ENCODE peak calls at places on chromosomes 1 and 21, in five cellular contexts. One of them, this sample, is unnamed.

GRCh38 chr1:125119024-125119441 is 3934.3 kb downstream of the SRGAP2C start:
- DNase-seq in adrenal gland: no peak
- DNase-seq in dorsolateral prefrontal cortex: no peak
- DNase-seq in stomach: no peak
- DNase-seq in right atrium auricular region: no peak
- DNase-seq in this sample: no peak

GRCh38 chr21:44613386-44614155 is 1.7 kb downstream of the KRTAP10-8 start:
- DNase-seq in adrenal gland: no peak
- DNase-seq in dorsolateral prefrontal cortex: no peak
- DNase-seq in stomach: no peak
- DNase-seq in right atrium auricular region: peak; percentile 21
- DNase-seq in this sample: no peak

GRCh38 chr1:154961207-154961496 is 430 bp downstream of the PYGO2 start:
- DNase-seq in adrenal gland: no peak
- DNase-seq in dorsolateral prefrontal cortex: no peak
- DNase-seq in stomach: no peak
- DNase-seq in right atrium auricular region: no peak
- DNase-seq in this sample: peak; percentile 18

GRCh38 chr1:25800538-25801377 is 765 bp downstream of the SELENON start:
- DNase-seq in adrenal gland: no peak
- DNase-seq in dorsolateral prefrontal cortex: no peak
- DNase-seq in stomach: no peak
- DNase-seq in right atrium auricular region: no peak
- DNase-seq in this sample: no peak

GRCh38 chr1:85616011-85616705 is 35.6 kb downstream of the CCN1 start:
- DNase-seq in adrenal gland: no peak
- DNase-seq in dorsolateral prefrontal cortex: no peak
- DNase-seq in stomach: no peak
- DNase-seq in right atrium auricular region: no peak
- DNase-seq in this sample: no peak

GRCh38 chr1:62210960-62211359 is 16.3 kb downstream of the L1TD1 start:
- DNase-seq in adrenal gland: no peak
- DNase-seq in dorsolateral prefrontal cortex: no peak
- DNase-seq in stomach: no peak
- DNase-seq in right atrium auricular region: no peak
- DNase-seq in this sample: no peak

GRCh38 chr1:6198646-6199297 is 623 bp downstream of the RPL22 start:
- DNase-seq in adrenal gland: no peak
- DNase-seq in dorsolateral prefrontal cortex: no peak
- DNase-seq in stomach: no peak
- DNase-seq in right atrium auricular region: no peak
- DNase-seq in this sample: no peak

GRCh38 chr1:46996659-46997281 is 26.7 kb upstream of the CYP4X1 start:
- DNase-seq in adrenal gland: no peak
- DNase-seq in dorsolateral prefrontal cortex: no peak
- DNase-seq in stomach: no peak
- DNase-seq in right atrium auricular region: no peak
- DNase-seq in this sample: peak; percentile 61

GRCh38 chr21:20592482-20592881 is 405.7 kb upstream of the NCAM2 start:
- DNase-seq in adrenal gland: no peak
- DNase-seq in dorsolateral prefrontal cortex: no peak
- DNase-seq in stomach: no peak
- DNase-seq in right atrium auricular region: no peak
- DNase-seq in this sample: peak; percentile 30

GRCh38 chr1:155316922-155317321 is 3.8 kb upstream of the RUSC1 start:
- DNase-seq in adrenal gland: no peak
- DNase-seq in dorsolateral prefrontal cortex: no peak
- DNase-seq in stomach: no peak
- DNase-seq in right atrium auricular region: no peak
- DNase-seq in this sample: no peak

GRCh38 chr1:209356909-209357498 is 226.5 kb upstream of the CAMK1G start:
- DNase-seq in adrenal gland: no peak
- DNase-seq in dorsolateral prefrontal cortex: no peak
- DNase-seq in stomach: no peak
- DNase-seq in right atrium auricular region: no peak
- DNase-seq in this sample: no peak

GRCh38 chr1:40948741-40949528 is 30.6 kb upstream of the CTPS1 start:
- DNase-seq in adrenal gland: peak; percentile 81
- DNase-seq in dorsolateral prefrontal cortex: peak; percentile 51
- DNase-seq in stomach: peak; percentile 80
- DNase-seq in right atrium auricular region: peak; percentile 69
- DNase-seq in this sample: peak; percentile 73

GRCh38 chr1:10020668-10021067 is 12.1 kb upstream of the UBE4B start:
- DNase-seq in adrenal gland: no peak
- DNase-seq in dorsolateral prefrontal cortex: no peak
- DNase-seq in stomach: no peak
- DNase-seq in right atrium auricular region: no peak
- DNase-seq in this sample: no peak

GRCh38 chr1:168629466-168629865 is 53.1 kb downstream of the XCL1 start:
- DNase-seq in adrenal gland: no peak
- DNase-seq in dorsolateral prefrontal cortex: no peak
- DNase-seq in stomach: no peak
- DNase-seq in right atrium auricular region: no peak
- DNase-seq in this sample: peak; percentile 69

GRCh38 chr1:63847308-63847910 is 73.6 kb downstream of the ROR1 start:
- DNase-seq in adrenal gland: no peak
- DNase-seq in dorsolateral prefrontal cortex: no peak
- DNase-seq in stomach: no peak
- DNase-seq in right atrium auricular region: no peak
- DNase-seq in this sample: peak; percentile 12

GRCh38 chr1:231053493-231054162 is 13.6 kb upstream of the FAM89A start:
- DNase-seq in adrenal gland: peak; percentile 81
- DNase-seq in dorsolateral prefrontal cortex: peak; percentile 41
- DNase-seq in stomach: peak; percentile 88
- DNase-seq in right atrium auricular region: no peak
- DNase-seq in this sample: no peak

GRCh38 chr1:29937356-29937755 is 701.0 kb downstream of the PTPRU start:
- DNase-seq in adrenal gland: no peak
- DNase-seq in dorsolateral prefrontal cortex: no peak
- DNase-seq in stomach: no peak
- DNase-seq in right atrium auricular region: no peak
- DNase-seq in this sample: no peak

GRCh38 chr1:29934255-29934654 is 697.9 kb downstream of the PTPRU start:
- DNase-seq in adrenal gland: no peak
- DNase-seq in dorsolateral prefrontal cortex: no peak
- DNase-seq in stomach: no peak
- DNase-seq in right atrium auricular region: no peak
- DNase-seq in this sample: no peak

GRCh38 chr1:29943034-29943433 is 706.7 kb downstream of the PTPRU start:
- DNase-seq in adrenal gland: no peak
- DNase-seq in dorsolateral prefrontal cortex: no peak
- DNase-seq in stomach: no peak
- DNase-seq in right atrium auricular region: no peak
- DNase-seq in this sample: no peak

GRCh38 chr1:29944253-29944652 is 707.9 kb downstream of the PTPRU start:
- DNase-seq in adrenal gland: no peak
- DNase-seq in dorsolateral prefrontal cortex: no peak
- DNase-seq in stomach: no peak
- DNase-seq in right atrium auricular region: no peak
- DNase-seq in this sample: no peak

GRCh38 chr1:29939086-29939485 is 702.8 kb downstream of the PTPRU start:
- DNase-seq in adrenal gland: no peak
- DNase-seq in dorsolateral prefrontal cortex: no peak
- DNase-seq in stomach: no peak
- DNase-seq in right atrium auricular region: no peak
- DNase-seq in this sample: peak; percentile 64
- TF ChIP-seq CTCF in adrenal gland: no peak
- TF ChIP-seq CTCF in dorsolateral prefrontal cortex: no peak
- TF ChIP-seq CTCF in stomach: no peak
- TF ChIP-seq CTCF in right atrium auricular region: no peak
- TF ChIP-seq CTCF in this sample: no peak

DNA sequence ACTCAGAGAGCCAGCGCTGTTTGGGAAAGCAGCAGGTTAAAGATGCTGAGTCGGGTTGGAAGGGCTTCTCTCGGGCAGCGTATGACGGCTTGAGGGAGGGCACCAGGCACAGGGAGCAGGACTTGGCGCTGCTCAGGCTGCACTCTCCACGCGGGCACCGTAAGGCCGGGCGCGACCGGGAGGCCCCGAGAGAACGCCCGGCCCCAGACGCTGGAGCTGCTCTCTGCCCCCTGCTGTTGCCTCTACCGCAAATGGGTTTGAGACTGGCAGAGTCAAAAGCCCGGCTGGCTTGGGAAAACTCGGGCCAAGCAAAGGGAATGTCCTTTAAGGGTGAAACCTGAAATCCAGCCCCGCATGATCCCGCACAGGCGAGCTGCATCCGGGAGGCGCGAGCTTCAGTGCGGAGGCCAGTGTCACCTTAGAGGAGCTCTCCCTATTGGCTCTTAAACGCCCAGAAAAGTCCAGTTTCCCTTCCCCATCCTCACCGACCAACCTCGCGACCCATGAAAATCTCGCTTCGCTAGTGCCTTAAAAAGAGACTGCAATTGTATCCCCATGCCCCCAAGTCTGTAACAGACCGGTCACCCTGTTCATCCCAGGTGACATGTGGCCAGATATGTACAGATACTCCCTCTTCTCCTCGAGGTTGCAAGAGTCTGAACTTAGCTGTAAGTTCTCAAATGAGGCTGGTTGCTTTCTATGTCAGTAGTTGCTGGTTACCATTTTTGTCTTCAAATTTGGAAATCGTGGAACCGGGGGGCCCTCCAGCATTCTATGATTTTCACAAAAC is 1.1 kb downstream of the PRRX1 start:
- DNase-seq in adrenal gland: peak; percentile 56
- DNase-seq in dorsolateral prefrontal cortex: peak; percentile 43
- DNase-seq in stomach: no peak
- DNase-seq in right atrium auricular region: no peak
- DNase-seq in this sample: no peak
- H3K27me3 ChIP-seq in adrenal gland: peaks cover 48% of the 10 kb centered on the region
- H3K27me3 ChIP-seq in dorsolateral prefrontal cortex: peaks cover 33% of the 10 kb centered on the region
- H3K27me3 ChIP-seq in stomach: peaks cover 9% of the 10 kb centered on the region
- H3K27me3 ChIP-seq in right atrium auricular region: peaks cover 14% of the 10 kb centered on the region
- H3K27me3 ChIP-seq in this sample: peaks cover 54% of the 10 kb centered on the region

GRCh38 chr1:59779949-59780348 is 34.8 kb upstream of the HOOK1 start:
- DNase-seq in adrenal gland: no peak
- DNase-seq in dorsolateral prefrontal cortex: no peak
- DNase-seq in stomach: no peak
- DNase-seq in right atrium auricular region: no peak
- DNase-seq in this sample: no peak
- TF ChIP-seq CTCF in adrenal gland: no peak
- TF ChIP-seq CTCF in dorsolateral prefrontal cortex: no peak
- TF ChIP-seq CTCF in stomach: no peak
- TF ChIP-seq CTCF in right atrium auricular region: no peak
- TF ChIP-seq CTCF in this sample: peak; percentile 3

DNA sequence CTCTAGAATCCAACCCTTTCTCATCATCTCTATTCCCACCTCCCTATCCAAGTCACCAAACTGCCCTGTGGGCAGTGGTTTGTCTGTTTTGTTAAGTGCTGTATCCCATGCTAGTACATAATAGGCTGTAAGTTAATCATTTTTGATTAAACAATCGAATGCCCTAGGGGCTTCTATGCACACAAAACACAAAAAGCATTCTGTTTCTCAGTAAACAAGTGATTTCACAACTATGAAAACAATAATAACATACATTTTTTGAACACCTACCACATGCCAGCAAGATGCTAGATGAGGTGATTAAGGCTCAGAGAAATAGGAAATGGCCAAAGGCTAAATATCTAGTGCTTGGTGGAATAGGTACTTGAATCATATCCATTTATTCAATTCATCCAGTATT is 5.0 kb upstream of the GUCA2B start:
- DNase-seq in adrenal gland: no peak
- DNase-seq in dorsolateral prefrontal cortex: no peak
- DNase-seq in stomach: no peak
- DNase-seq in right atrium auricular region: no peak
- DNase-seq in this sample: no peak
- H3K27me3 ChIP-seq in adrenal gland: peaks cover 8% of the 10 kb centered on the region
- H3K27me3 ChIP-seq in dorsolateral prefrontal cortex: no peaks in the 10 kb centered on the region
- H3K27me3 ChIP-seq in stomach: no peaks in the 10 kb centered on the region
- H3K27me3 ChIP-seq in right atrium auricular region: no peaks in the 10 kb centered on the region
- H3K27me3 ChIP-seq in this sample: peaks cover 3% of the 10 kb centered on the region

DNA sequence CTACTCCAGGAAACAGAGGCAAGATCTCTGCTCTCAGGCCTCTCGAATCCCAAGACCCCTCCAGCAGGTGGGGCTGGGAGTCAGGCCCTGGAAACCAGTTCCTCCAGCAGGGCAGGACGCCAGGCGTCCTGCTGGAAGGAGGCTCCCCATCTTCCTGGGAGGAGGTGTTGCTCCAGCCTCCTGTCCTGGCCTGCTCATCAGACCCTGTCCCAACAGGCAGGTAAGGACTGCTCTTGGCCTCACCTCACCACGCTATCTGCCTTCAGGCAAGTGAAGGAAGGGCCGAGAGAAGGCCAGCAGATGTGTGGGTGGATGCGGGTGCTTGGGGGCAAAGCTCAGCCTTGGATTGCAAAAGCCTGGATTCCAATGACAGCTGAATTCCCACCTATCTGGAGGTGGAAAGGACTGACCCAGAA is 82.9 kb downstream of the SSBP3 start:
- DNase-seq in adrenal gland: no peak
- DNase-seq in dorsolateral prefrontal cortex: no peak
- DNase-seq in stomach: peak; percentile 70
- DNase-seq in right atrium auricular region: no peak
- DNase-seq in this sample: peak; percentile 94
- TF ChIP-seq CTCF in adrenal gland: no peak
- TF ChIP-seq CTCF in dorsolateral prefrontal cortex: no peak
- TF ChIP-seq CTCF in stomach: no peak
- TF ChIP-seq CTCF in right atrium auricular region: no peak
- TF ChIP-seq CTCF in this sample: peak; percentile 60

This sample was measured in bronchial epithelial cell.